ENCODE peak calls at places on chromosomes 7 and 10, in six cellular contexts. One of them, this sample, is unnamed.

GRCh38 chr10:50874723-50875122 is 10.7 kb downstream of the A1CF start:
- DNase-seq in brain microvascular endothelial cell: no peak
- DNase-seq in fibroblast of lung: no peak
- DNase-seq in kidney: no peak
- DNase-seq in heart left ventricle: no peak
- DNase-seq in astrocyte: no peak
- DNase-seq in this sample: no peak

GRCh38 chr10:88557659-88558058 is 25.5 kb downstream of the RNLS start:
- DNase-seq in brain microvascular endothelial cell: no peak
- DNase-seq in fibroblast of lung: peak
- DNase-seq in kidney: no peak
- DNase-seq in heart left ventricle: no peak
- DNase-seq in astrocyte: peak
- DNase-seq in this sample: peak

GRCh38 chr10:91432175-91432574 is 22.0 kb downstream of the HECTD2 start:
- DNase-seq in brain microvascular endothelial cell: no peak
- DNase-seq in fibroblast of lung: no peak
- DNase-seq in kidney: no peak
- DNase-seq in heart left ventricle: no peak
- DNase-seq in astrocyte: no peak
- DNase-seq in this sample: no peak

GRCh38 chr7:64849250-64849923 is 53.7 kb upstream of the ZNF273 start:
- DNase-seq in brain microvascular endothelial cell: no peak
- DNase-seq in fibroblast of lung: peak
- DNase-seq in kidney: no peak
- DNase-seq in heart left ventricle: no peak
- DNase-seq in astrocyte: peak
- DNase-seq in this sample: no peak

GRCh38 chr7:116984917-116985316 is 31.6 kb downstream of the ST7 start:
- DNase-seq in brain microvascular endothelial cell: no peak
- DNase-seq in fibroblast of lung: peak
- DNase-seq in kidney: no peak
- DNase-seq in heart left ventricle: no peak
- DNase-seq in astrocyte: no peak
- DNase-seq in this sample: no peak

GRCh38 chr7:2321020-2321419 is 6.8 kb upstream of the SNX8 start:
- DNase-seq in brain microvascular endothelial cell: no peak
- DNase-seq in fibroblast of lung: peak
- DNase-seq in kidney: no peak
- DNase-seq in heart left ventricle: no peak
- DNase-seq in astrocyte: no peak
- DNase-seq in this sample: no peak

GRCh38 chr10:55311823-55312431 is 510.9 kb upstream of the PCDH15 start:
- DNase-seq in brain microvascular endothelial cell: no peak
- DNase-seq in fibroblast of lung: no peak
- DNase-seq in kidney: no peak
- DNase-seq in heart left ventricle: no peak
- DNase-seq in astrocyte: no peak
- DNase-seq in this sample: no peak

GRCh38 chr10:3474266-3474665 is 301.7 kb upstream of the PITRM1 start:
- DNase-seq in brain microvascular endothelial cell: no peak
- DNase-seq in fibroblast of lung: no peak
- DNase-seq in kidney: no peak
- DNase-seq in heart left ventricle: no peak
- DNase-seq in astrocyte: no peak
- DNase-seq in this sample: no peak

GRCh38 chr7:96320437-96320836 is 1.5 kb downstream of the SLC25A13 start:
- DNase-seq in brain microvascular endothelial cell: no peak
- DNase-seq in fibroblast of lung: no peak
- DNase-seq in kidney: no peak
- DNase-seq in heart left ventricle: no peak
- DNase-seq in astrocyte: no peak
- DNase-seq in this sample: no peak
- H3K4me3 ChIP-seq in brain microvascular endothelial cell: no peak
- H3K4me3 ChIP-seq in fibroblast of lung: no peak
- H3K4me3 ChIP-seq in kidney: peak
- H3K4me3 ChIP-seq in heart left ventricle: peak
- H3K4me3 ChIP-seq in astrocyte: peak
- H3K4me3 ChIP-seq in this sample: peak

DNA sequence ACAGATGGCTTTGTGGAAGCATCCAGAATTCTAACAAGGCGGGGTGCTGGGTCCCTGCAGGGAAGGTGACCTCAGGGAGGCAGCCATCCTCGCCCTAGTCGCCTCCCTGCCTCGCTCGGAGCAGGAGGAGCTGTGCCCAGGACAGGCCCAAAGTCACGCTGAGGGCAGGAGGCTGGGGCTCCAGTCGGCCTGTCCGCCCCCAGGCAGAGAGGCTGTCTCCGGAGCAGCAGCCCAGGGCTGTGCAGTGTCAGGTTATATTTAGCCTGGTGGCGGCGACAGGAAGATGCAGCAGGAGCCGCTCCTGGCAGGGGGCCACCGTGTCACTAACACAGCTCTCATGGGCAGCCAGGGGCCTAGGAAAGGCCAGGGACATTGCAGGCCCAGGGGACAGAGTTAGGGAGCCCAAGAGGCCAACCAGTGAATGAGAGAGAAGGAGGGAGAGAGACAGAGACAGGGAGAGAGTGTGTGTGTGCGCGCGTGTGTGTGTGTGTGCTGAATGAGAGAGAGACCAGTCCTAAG is 13.5 kb downstream of the KCNH2 start:
- DNase-seq in brain microvascular endothelial cell: no peak
- DNase-seq in fibroblast of lung: no peak
- DNase-seq in kidney: no peak
- DNase-seq in heart left ventricle: peak
- DNase-seq in astrocyte: no peak
- DNase-seq in this sample: no peak
- TF ChIP-seq CTCF in brain microvascular endothelial cell: no peak
- TF ChIP-seq CTCF in fibroblast of lung: no peak
- TF ChIP-seq CTCF in kidney: no peak
- TF ChIP-seq CTCF in heart left ventricle: no peak
- TF ChIP-seq CTCF in astrocyte: no peak
- TF ChIP-seq CTCF in this sample: no peak

GRCh38 chr7:106774768-106775551 is 90.1 kb upstream of the PIK3CG start:
- DNase-seq in brain microvascular endothelial cell: peak
- DNase-seq in fibroblast of lung: peak
- DNase-seq in kidney: no peak
- DNase-seq in heart left ventricle: no peak
- DNase-seq in astrocyte: peak
- DNase-seq in this sample: no peak
- H3K4me3 ChIP-seq in brain microvascular endothelial cell: peak
- H3K4me3 ChIP-seq in fibroblast of lung: no peak
- H3K4me3 ChIP-seq in kidney: no peak
- H3K4me3 ChIP-seq in heart left ventricle: no peak
- H3K4me3 ChIP-seq in astrocyte: peak
- H3K4me3 ChIP-seq in this sample: peak

GRCh38 chr10:71957546-71958275 is 6.5 kb upstream of the CHST3 start:
- DNase-seq in brain microvascular endothelial cell: no peak
- DNase-seq in fibroblast of lung: no peak
- DNase-seq in kidney: no peak
- DNase-seq in heart left ventricle: no peak
- DNase-seq in astrocyte: no peak
- DNase-seq in this sample: no peak
- TF ChIP-seq CTCF in brain microvascular endothelial cell: peak
- TF ChIP-seq CTCF in fibroblast of lung: peak
- TF ChIP-seq CTCF in kidney: no peak
- TF ChIP-seq CTCF in heart left ventricle: no peak
- TF ChIP-seq CTCF in astrocyte: peak
- TF ChIP-seq CTCF in this sample: peak

GRCh38 chr10:17209931-17210330 is 8.5 kb upstream of the TRDMT1 start:
- DNase-seq in brain microvascular endothelial cell: no peak
- DNase-seq in fibroblast of lung: peak
- DNase-seq in kidney: no peak
- DNase-seq in heart left ventricle: no peak
- DNase-seq in astrocyte: peak
- DNase-seq in this sample: no peak
- H3K4me3 ChIP-seq in brain microvascular endothelial cell: no peak
- H3K4me3 ChIP-seq in fibroblast of lung: no peak
- H3K4me3 ChIP-seq in kidney: no peak
- H3K4me3 ChIP-seq in heart left ventricle: no peak
- H3K4me3 ChIP-seq in astrocyte: no peak
- H3K4me3 ChIP-seq in this sample: no peak

GRCh38 chr10:114397651-114398145 is 6.6 kb downstream of the AFAP1L2 start:
- DNase-seq in brain microvascular endothelial cell: peak
- DNase-seq in fibroblast of lung: peak
- DNase-seq in kidney: no peak
- DNase-seq in heart left ventricle: no peak
- DNase-seq in astrocyte: no peak
- DNase-seq in this sample: no peak
- TF ChIP-seq CTCF in brain microvascular endothelial cell: peak
- TF ChIP-seq CTCF in fibroblast of lung: no peak
- TF ChIP-seq CTCF in kidney: no peak
- TF ChIP-seq CTCF in heart left ventricle: no peak
- TF ChIP-seq CTCF in astrocyte: no peak
- TF ChIP-seq CTCF in this sample: no peak

GRCh38 chr7:92588561-92588960 is 1.6 kb downstream of the FAM133B start:
- DNase-seq in brain microvascular endothelial cell: no peak
- DNase-seq in fibroblast of lung: no peak
- DNase-seq in kidney: no peak
- DNase-seq in heart left ventricle: no peak
- DNase-seq in astrocyte: no peak
- DNase-seq in this sample: no peak
- H3K4me3 ChIP-seq in brain microvascular endothelial cell: peak
- H3K4me3 ChIP-seq in fibroblast of lung: peak
- H3K4me3 ChIP-seq in kidney: peak
- H3K4me3 ChIP-seq in heart left ventricle: peak
- H3K4me3 ChIP-seq in astrocyte: peak
- H3K4me3 ChIP-seq in this sample: peak

DNA sequence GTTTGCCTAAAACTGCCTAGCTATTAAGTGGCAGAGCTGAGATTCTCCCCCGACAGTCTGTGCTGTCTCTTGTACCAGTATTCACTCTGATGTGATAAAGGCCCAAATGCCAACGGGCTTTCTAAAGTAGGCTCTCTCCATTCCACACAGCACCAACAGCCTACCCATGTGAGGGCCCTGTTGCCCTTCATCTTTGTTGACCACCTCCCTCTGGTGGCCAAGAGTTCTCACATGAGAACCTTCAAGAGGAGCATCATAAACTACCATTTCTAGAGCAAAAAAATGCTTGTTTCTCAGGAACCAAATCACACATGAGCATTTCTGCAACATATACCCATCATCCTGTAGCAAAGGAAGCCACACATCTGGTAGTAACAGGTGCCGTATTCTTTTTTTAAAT is 185.8 kb downstream of the GRM8 start:
- DNase-seq in brain microvascular endothelial cell: no peak
- DNase-seq in fibroblast of lung: no peak
- DNase-seq in kidney: no peak
- DNase-seq in heart left ventricle: no peak
- DNase-seq in astrocyte: no peak
- DNase-seq in this sample: no peak
- TF ChIP-seq CTCF in brain microvascular endothelial cell: no peak
- TF ChIP-seq CTCF in fibroblast of lung: no peak
- TF ChIP-seq CTCF in kidney: peak
- TF ChIP-seq CTCF in heart left ventricle: no peak
- TF ChIP-seq CTCF in astrocyte: no peak
- TF ChIP-seq CTCF in this sample: no peak

GRCh38 chr7:351256-351655 is 61.3 kb downstream of the FOXL3 start:
- DNase-seq in brain microvascular endothelial cell: no peak
- DNase-seq in fibroblast of lung: no peak
- DNase-seq in kidney: no peak
- DNase-seq in heart left ventricle: no peak
- DNase-seq in astrocyte: no peak
- DNase-seq in this sample: no peak

GRCh38 chr7:354597-355470 is 64.9 kb downstream of the FOXL3 start:
- DNase-seq in brain microvascular endothelial cell: no peak
- DNase-seq in fibroblast of lung: no peak
- DNase-seq in kidney: no peak
- DNase-seq in heart left ventricle: no peak
- DNase-seq in astrocyte: no peak
- DNase-seq in this sample: no peak

GRCh38 chr7:353746-354325 is 63.9 kb downstream of the FOXL3 start:
- DNase-seq in brain microvascular endothelial cell: no peak
- DNase-seq in fibroblast of lung: peak
- DNase-seq in kidney: no peak
- DNase-seq in heart left ventricle: no peak
- DNase-seq in astrocyte: peak
- DNase-seq in this sample: no peak

GRCh38 chr7:348962-349755 is 59.2 kb downstream of the FOXL3 start:
- DNase-seq in brain microvascular endothelial cell: no peak
- DNase-seq in fibroblast of lung: no peak
- DNase-seq in kidney: no peak
- DNase-seq in heart left ventricle: no peak
- DNase-seq in astrocyte: no peak
- DNase-seq in this sample: no peak

GRCh38 chr7:351681-352480 is 61.9 kb downstream of the FOXL3 start:
- DNase-seq in brain microvascular endothelial cell: no peak
- DNase-seq in fibroblast of lung: no peak
- DNase-seq in kidney: no peak
- DNase-seq in heart left ventricle: no peak
- DNase-seq in astrocyte: no peak
- DNase-seq in this sample: no peak
- H3K4me3 ChIP-seq in brain microvascular endothelial cell: no peak
- H3K4me3 ChIP-seq in fibroblast of lung: no peak
- H3K4me3 ChIP-seq in kidney: no peak
- H3K4me3 ChIP-seq in heart left ventricle: no peak
- H3K4me3 ChIP-seq in astrocyte: no peak
- H3K4me3 ChIP-seq in this sample: no peak